ENCODE peak calls at places on chromosomes 13 and 19, in ten cellular contexts. One of them, this sample, is unnamed.

GRCh38 chr13:93751117-93751516 is 524.5 kb downstream of the GPC6 start:
- ATAC-seq in effector memory CD8-positive, alpha-beta T cell: no peak
- ATAC-seq in stimulated activated naive CD8-positive, alpha-beta T cell treated with anti-CD3 and anti-CD28 coated beads, Interleukin-15, Interleukin-2, amounts not matched to agents 100 U/mL and 50 U/mL, for 24 hours: no peak
- ATAC-seq in Right ventricle myocardium inferior: no peak
- ATAC-seq in lower lobe of right lung: no peak
- ATAC-seq in left cardiac atrium: no peak
- ATAC-seq in mucosa of descending colon: no peak
- ATAC-seq in activated CD8-positive, alpha-beta T cell treated with anti-CD3 and anti-CD28 coated beads for 36 hours: peak; percentile 73
- ATAC-seq in activated T-helper 17 cell treated with anti-CD3 and anti-CD28 coated beads, Interleukin-2, amount 50 U/mL, for 72 hours: peak; percentile 79
- ATAC-seq in aorta: no peak
- ATAC-seq in this sample: no peak

GRCh38 chr19:29861575-29861974 is 49.8 kb downstream of the CCNE1 start:
- ATAC-seq in mucosa of descending colon: no peak
- ATAC-seq in activated T-helper 17 cell treated with anti-CD3 and anti-CD28 coated beads, Interleukin-2, amount 50 U/mL, for 72 hours: no peak
- ATAC-seq in left cardiac atrium: no peak
- ATAC-seq in aorta: no peak
- ATAC-seq in stimulated activated naive CD8-positive, alpha-beta T cell treated with anti-CD3 and anti-CD28 coated beads, Interleukin-15, Interleukin-2, amounts not matched to agents 100 U/mL and 50 U/mL, for 24 hours: no peak
- ATAC-seq in activated CD8-positive, alpha-beta T cell treated with anti-CD3 and anti-CD28 coated beads for 36 hours: no peak
- ATAC-seq in Right ventricle myocardium inferior: no peak
- ATAC-seq in effector memory CD8-positive, alpha-beta T cell: no peak
- ATAC-seq in lower lobe of right lung: no peak
- ATAC-seq in this sample: no peak

GRCh38 chr13:113941571-113942191 is 32.2 kb downstream of the C13orf46 start:
- ATAC-seq in effector memory CD8-positive, alpha-beta T cell: no peak
- ATAC-seq in left cardiac atrium: no peak
- ATAC-seq in lower lobe of right lung: no peak
- ATAC-seq in Right ventricle myocardium inferior: no peak
- ATAC-seq in activated CD8-positive, alpha-beta T cell treated with anti-CD3 and anti-CD28 coated beads for 36 hours: no peak
- ATAC-seq in stimulated activated naive CD8-positive, alpha-beta T cell treated with anti-CD3 and anti-CD28 coated beads, Interleukin-15, Interleukin-2, amounts not matched to agents 100 U/mL and 50 U/mL, for 24 hours: no peak
- ATAC-seq in mucosa of descending colon: no peak
- ATAC-seq in aorta: no peak
- ATAC-seq in activated T-helper 17 cell treated with anti-CD3 and anti-CD28 coated beads, Interleukin-2, amount 50 U/mL, for 72 hours: no peak
- ATAC-seq in this sample: peak; percentile 33

GRCh38 chr19:33440241-33440640 is 66.7 kb downstream of the CEBPG start:
- ATAC-seq in aorta: no peak
- ATAC-seq in Right ventricle myocardium inferior: no peak
- ATAC-seq in left cardiac atrium: no peak
- ATAC-seq in mucosa of descending colon: no peak
- ATAC-seq in activated CD8-positive, alpha-beta T cell treated with anti-CD3 and anti-CD28 coated beads for 36 hours: no peak
- ATAC-seq in stimulated activated naive CD8-positive, alpha-beta T cell treated with anti-CD3 and anti-CD28 coated beads, Interleukin-15, Interleukin-2, amounts not matched to agents 100 U/mL and 50 U/mL, for 24 hours: no peak
- ATAC-seq in effector memory CD8-positive, alpha-beta T cell: no peak
- ATAC-seq in lower lobe of right lung: no peak
- ATAC-seq in activated T-helper 17 cell treated with anti-CD3 and anti-CD28 coated beads, Interleukin-2, amount 50 U/mL, for 72 hours: no peak
- ATAC-seq in this sample: no peak

GRCh38 chr13:75569576-75569975 is 20.0 kb downstream of the UCHL3 start:
- ATAC-seq in mucosa of descending colon: no peak
- ATAC-seq in aorta: no peak
- ATAC-seq in effector memory CD8-positive, alpha-beta T cell: no peak
- ATAC-seq in stimulated activated naive CD8-positive, alpha-beta T cell treated with anti-CD3 and anti-CD28 coated beads, Interleukin-15, Interleukin-2, amounts not matched to agents 100 U/mL and 50 U/mL, for 24 hours: no peak
- ATAC-seq in lower lobe of right lung: no peak
- ATAC-seq in activated CD8-positive, alpha-beta T cell treated with anti-CD3 and anti-CD28 coated beads for 36 hours: no peak
- ATAC-seq in left cardiac atrium: no peak
- ATAC-seq in activated T-helper 17 cell treated with anti-CD3 and anti-CD28 coated beads, Interleukin-2, amount 50 U/mL, for 72 hours: no peak
- ATAC-seq in Right ventricle myocardium inferior: no peak
- ATAC-seq in this sample: no peak

GRCh38 chr13:110006304-110006703 is 219.9 kb upstream of the IRS2 start:
- ATAC-seq in lower lobe of right lung: no peak
- ATAC-seq in effector memory CD8-positive, alpha-beta T cell: no peak
- ATAC-seq in aorta: no peak
- ATAC-seq in Right ventricle myocardium inferior: no peak
- ATAC-seq in activated CD8-positive, alpha-beta T cell treated with anti-CD3 and anti-CD28 coated beads for 36 hours: no peak
- ATAC-seq in activated T-helper 17 cell treated with anti-CD3 and anti-CD28 coated beads, Interleukin-2, amount 50 U/mL, for 72 hours: no peak
- ATAC-seq in mucosa of descending colon: no peak
- ATAC-seq in stimulated activated naive CD8-positive, alpha-beta T cell treated with anti-CD3 and anti-CD28 coated beads, Interleukin-15, Interleukin-2, amounts not matched to agents 100 U/mL and 50 U/mL, for 24 hours: no peak
- ATAC-seq in left cardiac atrium: no peak
- ATAC-seq in this sample: peak; percentile 83

GRCh38 chr13:48210178-48210577 is 22.8 kb upstream of the ITM2B start:
- ATAC-seq in activated T-helper 17 cell treated with anti-CD3 and anti-CD28 coated beads, Interleukin-2, amount 50 U/mL, for 72 hours: peak; percentile 98
- ATAC-seq in Right ventricle myocardium inferior: no peak
- ATAC-seq in aorta: no peak
- ATAC-seq in stimulated activated naive CD8-positive, alpha-beta T cell treated with anti-CD3 and anti-CD28 coated beads, Interleukin-15, Interleukin-2, amounts not matched to agents 100 U/mL and 50 U/mL, for 24 hours: peak; percentile 96
- ATAC-seq in lower lobe of right lung: peak; percentile 9
- ATAC-seq in activated CD8-positive, alpha-beta T cell treated with anti-CD3 and anti-CD28 coated beads for 36 hours: peak; percentile 92
- ATAC-seq in left cardiac atrium: no peak
- ATAC-seq in effector memory CD8-positive, alpha-beta T cell: no peak
- ATAC-seq in mucosa of descending colon: no peak
- ATAC-seq in this sample: peak; percentile 99

GRCh38 chr13:27170521-27171243 is 929 bp downstream of the USP12 start:
- ATAC-seq in mucosa of descending colon: no peak
- ATAC-seq in Right ventricle myocardium inferior: no peak
- ATAC-seq in effector memory CD8-positive, alpha-beta T cell: no peak
- ATAC-seq in stimulated activated naive CD8-positive, alpha-beta T cell treated with anti-CD3 and anti-CD28 coated beads, Interleukin-15, Interleukin-2, amounts not matched to agents 100 U/mL and 50 U/mL, for 24 hours: peak; percentile 8
- ATAC-seq in activated T-helper 17 cell treated with anti-CD3 and anti-CD28 coated beads, Interleukin-2, amount 50 U/mL, for 72 hours: peak; percentile 16
- ATAC-seq in lower lobe of right lung: peak; percentile 1
- ATAC-seq in left cardiac atrium: peak; percentile 2
- ATAC-seq in activated CD8-positive, alpha-beta T cell treated with anti-CD3 and anti-CD28 coated beads for 36 hours: peak; percentile 5
- ATAC-seq in aorta: peak; percentile 19
- ATAC-seq in this sample: no peak

GRCh38 chr13:51674276-51674675 is 90.0 kb downstream of the WDFY2 start:
- ATAC-seq in Right ventricle myocardium inferior: no peak
- ATAC-seq in activated CD8-positive, alpha-beta T cell treated with anti-CD3 and anti-CD28 coated beads for 36 hours: no peak
- ATAC-seq in effector memory CD8-positive, alpha-beta T cell: no peak
- ATAC-seq in activated T-helper 17 cell treated with anti-CD3 and anti-CD28 coated beads, Interleukin-2, amount 50 U/mL, for 72 hours: no peak
- ATAC-seq in stimulated activated naive CD8-positive, alpha-beta T cell treated with anti-CD3 and anti-CD28 coated beads, Interleukin-15, Interleukin-2, amounts not matched to agents 100 U/mL and 50 U/mL, for 24 hours: no peak
- ATAC-seq in mucosa of descending colon: peak; percentile 76
- ATAC-seq in aorta: no peak
- ATAC-seq in left cardiac atrium: no peak
- ATAC-seq in lower lobe of right lung: peak; percentile 95
- ATAC-seq in this sample: peak; percentile 99

GRCh38 chr19:32809254-32809653 is 60.3 kb downstream of the SLC7A9 start:
- ATAC-seq in aorta: no peak
- ATAC-seq in activated T-helper 17 cell treated with anti-CD3 and anti-CD28 coated beads, Interleukin-2, amount 50 U/mL, for 72 hours: peak; percentile 32
- ATAC-seq in stimulated activated naive CD8-positive, alpha-beta T cell treated with anti-CD3 and anti-CD28 coated beads, Interleukin-15, Interleukin-2, amounts not matched to agents 100 U/mL and 50 U/mL, for 24 hours: peak; percentile 19
- ATAC-seq in left cardiac atrium: no peak
- ATAC-seq in activated CD8-positive, alpha-beta T cell treated with anti-CD3 and anti-CD28 coated beads for 36 hours: peak; percentile 27
- ATAC-seq in mucosa of descending colon: peak; percentile 46
- ATAC-seq in effector memory CD8-positive, alpha-beta T cell: no peak
- ATAC-seq in lower lobe of right lung: peak; percentile 70
- ATAC-seq in Right ventricle myocardium inferior: no peak
- ATAC-seq in this sample: peak; percentile 31

GRCh38 chr19:17156947-17157302 is 58.2 kb upstream of the USE1 start:
- ATAC-seq in left cardiac atrium: no peak
- ATAC-seq in aorta: no peak
- ATAC-seq in effector memory CD8-positive, alpha-beta T cell: no peak
- ATAC-seq in stimulated activated naive CD8-positive, alpha-beta T cell treated with anti-CD3 and anti-CD28 coated beads, Interleukin-15, Interleukin-2, amounts not matched to agents 100 U/mL and 50 U/mL, for 24 hours: no peak
- ATAC-seq in mucosa of descending colon: peak; percentile 58
- ATAC-seq in lower lobe of right lung: peak; percentile 84
- ATAC-seq in activated T-helper 17 cell treated with anti-CD3 and anti-CD28 coated beads, Interleukin-2, amount 50 U/mL, for 72 hours: no peak
- ATAC-seq in activated CD8-positive, alpha-beta T cell treated with anti-CD3 and anti-CD28 coated beads for 36 hours: no peak
- ATAC-seq in Right ventricle myocardium inferior: peak; percentile 38
- ATAC-seq in this sample: no peak

GRCh38 chr13:80962855-80963254 is 621.9 kb upstream of the SPRY2 start:
- ATAC-seq in mucosa of descending colon: no peak
- ATAC-seq in stimulated activated naive CD8-positive, alpha-beta T cell treated with anti-CD3 and anti-CD28 coated beads, Interleukin-15, Interleukin-2, amounts not matched to agents 100 U/mL and 50 U/mL, for 24 hours: no peak
- ATAC-seq in Right ventricle myocardium inferior: peak; percentile 73
- ATAC-seq in effector memory CD8-positive, alpha-beta T cell: no peak
- ATAC-seq in aorta: no peak
- ATAC-seq in lower lobe of right lung: no peak
- ATAC-seq in left cardiac atrium: peak; percentile 50
- ATAC-seq in activated T-helper 17 cell treated with anti-CD3 and anti-CD28 coated beads, Interleukin-2, amount 50 U/mL, for 72 hours: no peak
- ATAC-seq in activated CD8-positive, alpha-beta T cell treated with anti-CD3 and anti-CD28 coated beads for 36 hours: no peak
- ATAC-seq in this sample: no peak